ENCODE peak calls at places on chromosomes 13 and 19, in five cellular contexts. One of them, this sample, is unnamed.

GRCh38 chr13:104436555-104436954 is 1370.3 kb upstream of the SLC10A2 start:
- DNase-seq in uterus: no peak
- DNase-seq in breast epithelium: no peak
- DNase-seq in thoracic aorta: no peak
- DNase-seq in pancreas: no peak
- DNase-seq in this sample: no peak

GRCh38 chr13:30884543-30884942 is 21.5 kb upstream of the MEDAG start:
- DNase-seq in pancreas: no peak
- DNase-seq in breast epithelium: no peak
- DNase-seq in uterus: no peak
- DNase-seq in thoracic aorta: no peak
- DNase-seq in this sample: no peak

GRCh38 chr13:104525467-104525866 is 1459.2 kb upstream of the SLC10A2 start:
- DNase-seq in breast epithelium: no peak
- DNase-seq in thoracic aorta: no peak
- DNase-seq in pancreas: no peak
- DNase-seq in uterus: no peak
- DNase-seq in this sample: no peak

GRCh38 chr13:64992314-64992713 is 2237.8 kb downstream of the PCDH9 start:
- DNase-seq in breast epithelium: no peak
- DNase-seq in uterus: no peak
- DNase-seq in pancreas: no peak
- DNase-seq in thoracic aorta: no peak
- DNase-seq in this sample: no peak

GRCh38 chr13:112467236-112467635 is 91.1 kb downstream of the SPACA7 start:
- DNase-seq in uterus: no peak
- DNase-seq in breast epithelium: no peak
- DNase-seq in thoracic aorta: no peak
- DNase-seq in pancreas: no peak
- DNase-seq in this sample: no peak

GRCh38 chr13:113179374-113180230 is 21.2 kb downstream of the PROZ start:
- DNase-seq in breast epithelium: no peak
- DNase-seq in pancreas: no peak
- DNase-seq in thoracic aorta: no peak
- DNase-seq in uterus: no peak
- DNase-seq in this sample: no peak

GRCh38 chr13:31198524-31198923 is 1.3 kb upstream of the B3GLCT start:
- DNase-seq in breast epithelium: no peak
- DNase-seq in pancreas: no peak
- DNase-seq in uterus: no peak
- DNase-seq in thoracic aorta: no peak
- DNase-seq in this sample: no peak

GRCh38 chr13:24251525-24251924 is 57.9 kb upstream of the C1QTNF9 start:
- DNase-seq in pancreas: no peak
- DNase-seq in uterus: no peak
- DNase-seq in thoracic aorta: no peak
- DNase-seq in breast epithelium: no peak
- DNase-seq in this sample: no peak

GRCh38 chr13:29978211-29978610 is 127.8 kb upstream of the UBL3 start:
- DNase-seq in thoracic aorta: no peak
- DNase-seq in uterus: no peak
- DNase-seq in breast epithelium: no peak
- DNase-seq in pancreas: no peak
- DNase-seq in this sample: no peak

GRCh38 chr19:1875646-1876493 is 9.4 kb downstream of the ABHD17A start:
- DNase-seq in uterus: peak
- DNase-seq in breast epithelium: peak
- DNase-seq in thoracic aorta: peak
- DNase-seq in pancreas: peak
- DNase-seq in this sample: peak

GRCh38 chr13:47499358-47500150 is 501.5 kb downstream of the SUCLA2 start:
- DNase-seq in pancreas: no peak
- DNase-seq in uterus: no peak
- DNase-seq in thoracic aorta: no peak
- DNase-seq in breast epithelium: no peak
- DNase-seq in this sample: no peak

GRCh38 chr19:46861691-46862503 is 1.1 kb downstream of the ARHGAP35 start:
- DNase-seq in thoracic aorta: no peak
- DNase-seq in pancreas: no peak
- DNase-seq in uterus: no peak
- DNase-seq in breast epithelium: no peak
- DNase-seq in this sample: no peak

GRCh38 chr13:29162638-29163037 is 342.5 kb downstream of the MTUS2 start:
- DNase-seq in uterus: no peak
- DNase-seq in breast epithelium: no peak
- DNase-seq in pancreas: no peak
- DNase-seq in thoracic aorta: no peak
- DNase-seq in this sample: no peak

GRCh38 chr13:47080616-47081015 is 183.8 kb upstream of the HTR2A start:
- DNase-seq in pancreas: no peak
- DNase-seq in thoracic aorta: no peak
- DNase-seq in breast epithelium: no peak
- DNase-seq in uterus: no peak
- DNase-seq in this sample: no peak

GRCh38 chr13:69619651-69620050 is 488.0 kb upstream of the ATXN8OS start:
- DNase-seq in uterus: no peak
- DNase-seq in pancreas: no peak
- DNase-seq in thoracic aorta: no peak
- DNase-seq in breast epithelium: no peak
- DNase-seq in this sample: no peak

GRCh38 chr13:111418101-111418500 is 97.7 kb downstream of the TEX29 start:
- DNase-seq in uterus: no peak
- DNase-seq in breast epithelium: no peak
- DNase-seq in pancreas: no peak
- DNase-seq in thoracic aorta: no peak
- DNase-seq in this sample: peak

GRCh38 chr19:27776020-27776419 is 1436.9 kb downstream of the UQCRFS1 start:
- DNase-seq in thoracic aorta: no peak
- DNase-seq in breast epithelium: no peak
- DNase-seq in pancreas: no peak
- DNase-seq in uterus: no peak
- DNase-seq in this sample: no peak

GRCh38 chr19:38898788-38899446 is 501 bp downstream of the SIRT2 start:
- DNase-seq in breast epithelium: no peak
- DNase-seq in uterus: no peak
- DNase-seq in pancreas: peak
- DNase-seq in thoracic aorta: no peak
- DNase-seq in this sample: peak

GRCh38 chr13:36606060-36606459 is 67.8 kb upstream of the SERTM1 start:
- DNase-seq in thoracic aorta: no peak
- DNase-seq in uterus: no peak
- DNase-seq in pancreas: no peak
- DNase-seq in breast epithelium: no peak
- DNase-seq in this sample: no peak

GRCh38 chr19:46951236-46951986 is 68.2 kb upstream of the NPAS1 start:
- DNase-seq in pancreas: no peak
- DNase-seq in uterus: no peak
- DNase-seq in breast epithelium: no peak
- DNase-seq in thoracic aorta: no peak
- DNase-seq in this sample: peak

GRCh38 chr13:100019780-100020356 is 38.3 kb downstream of the ZIC2 start:
- DNase-seq in breast epithelium: no peak
- DNase-seq in pancreas: no peak
- DNase-seq in uterus: no peak
- DNase-seq in thoracic aorta: no peak
- DNase-seq in this sample: no peak

DNA sequence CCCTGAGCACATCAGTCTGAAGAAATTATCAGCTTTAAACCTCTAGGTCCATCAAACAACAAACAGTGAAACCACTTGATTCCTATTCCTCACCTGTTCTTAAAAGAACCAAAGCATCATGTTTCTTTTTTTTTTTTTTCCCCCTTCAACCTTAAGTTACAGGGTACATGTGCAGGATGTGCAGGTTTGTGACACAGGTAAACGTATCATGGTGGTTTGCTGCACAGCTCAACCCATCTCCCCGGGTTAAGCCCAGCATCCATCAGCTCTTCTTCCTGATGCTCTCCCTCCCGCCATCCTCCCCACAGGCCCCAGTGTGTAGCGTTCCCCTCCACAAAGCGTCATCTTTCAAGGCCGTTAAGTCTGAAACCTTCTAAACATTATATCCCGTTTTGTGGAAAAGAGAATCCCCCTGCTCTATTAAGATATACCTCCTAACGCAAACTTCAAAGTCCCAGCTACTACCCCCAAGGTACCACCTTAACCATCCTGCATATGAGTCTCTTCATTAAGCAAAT is 10.9 kb downstream of the USP12 start:
- DNase-seq in pancreas: no peak
- DNase-seq in thoracic aorta: no peak
- DNase-seq in uterus: no peak
- DNase-seq in breast epithelium: no peak
- DNase-seq in this sample: no peak
- H3K27ac ChIP-seq in pancreas: no peak
- H3K27ac ChIP-seq in thoracic aorta: no peak
- H3K27ac ChIP-seq in uterus: no peak
- H3K27ac ChIP-seq in breast epithelium: no peak
- H3K27ac ChIP-seq in this sample: no peak

DNA sequence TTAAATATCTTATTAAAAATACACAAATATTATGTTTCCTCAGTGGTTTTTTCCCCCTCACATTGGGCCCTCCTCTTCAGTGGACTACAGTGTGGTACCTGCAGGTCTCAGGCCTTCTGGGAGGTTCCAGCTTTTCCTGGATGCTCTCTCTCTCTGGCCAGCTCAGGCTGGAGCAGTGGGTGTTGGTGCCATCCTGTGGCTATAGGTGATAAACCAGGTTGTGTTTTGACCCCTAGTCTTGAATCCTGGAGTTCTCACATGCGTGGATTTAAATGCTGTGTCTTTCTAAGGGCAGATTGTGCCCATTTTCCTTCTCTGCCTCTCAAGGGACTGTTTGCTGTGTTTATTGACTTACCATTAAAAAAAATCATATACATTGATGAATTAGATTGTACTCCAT is 41.2 kb upstream of the ZNF527 start:
- DNase-seq in uterus: no peak
- DNase-seq in pancreas: no peak
- DNase-seq in thoracic aorta: no peak
- DNase-seq in breast epithelium: no peak
- DNase-seq in this sample: no peak
- TF ChIP-seq CTCF in uterus: no peak
- TF ChIP-seq CTCF in pancreas: no peak
- TF ChIP-seq CTCF in thoracic aorta: no peak
- TF ChIP-seq CTCF in breast epithelium: peak
- TF ChIP-seq CTCF in this sample: no peak

GRCh38 chr19:12984143-12984627 is 11.1 kb upstream of the NFIX start:
- DNase-seq in thoracic aorta: no peak
- DNase-seq in uterus: no peak
- DNase-seq in pancreas: no peak
- DNase-seq in breast epithelium: no peak
- DNase-seq in this sample: no peak

GRCh38 chr19:12984683-12985048 is 10.6 kb upstream of the NFIX start:
- DNase-seq in pancreas: no peak
- DNase-seq in thoracic aorta: no peak
- DNase-seq in breast epithelium: no peak
- DNase-seq in uterus: no peak
- DNase-seq in this sample: no peak

GRCh38 chr19:12983561-12984142 is 11.6 kb upstream of the NFIX start:
- DNase-seq in pancreas: peak
- DNase-seq in uterus: peak
- DNase-seq in breast epithelium: peak
- DNase-seq in thoracic aorta: no peak
- DNase-seq in this sample: peak

GRCh38 chr19:12986726-12987125 is 8.5 kb upstream of the NFIX start:
- DNase-seq in uterus: no peak
- DNase-seq in pancreas: no peak
- DNase-seq in breast epithelium: no peak
- DNase-seq in thoracic aorta: no peak
- DNase-seq in this sample: no peak

DNA sequence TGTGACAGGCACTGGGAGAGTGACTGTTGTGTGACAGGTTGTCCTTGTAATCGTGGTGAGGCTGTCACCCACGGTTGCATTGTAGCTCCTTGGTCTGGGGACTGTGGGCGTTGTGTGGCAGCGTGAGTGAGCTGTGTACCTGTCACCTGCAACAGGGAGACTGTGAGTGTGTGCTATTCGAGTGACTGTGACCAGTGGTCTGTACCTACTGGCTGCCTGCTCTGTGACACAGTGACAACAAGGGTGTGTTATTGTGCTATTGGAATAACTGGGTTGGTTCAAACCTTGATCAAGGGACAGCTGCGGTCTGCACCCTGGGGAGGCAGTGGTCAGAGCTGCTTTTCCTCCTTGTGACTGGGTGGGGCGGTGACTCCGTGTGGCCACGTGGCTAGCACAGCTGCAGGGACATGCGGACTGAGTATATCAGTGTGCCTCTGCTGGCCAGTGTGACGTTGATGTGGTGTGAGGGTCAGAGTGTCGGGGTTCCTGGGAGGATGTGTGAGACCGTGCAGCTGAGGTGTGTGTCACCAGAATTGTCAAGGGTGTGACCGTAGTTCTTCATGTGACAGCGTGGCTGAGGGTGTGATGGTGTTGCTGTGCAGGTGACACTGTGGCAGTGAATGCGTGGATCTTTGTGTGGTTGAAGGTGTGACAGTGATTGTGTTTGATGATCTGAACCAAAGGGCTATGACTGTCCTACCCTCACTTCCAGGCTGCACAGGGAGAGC is 10.1 kb upstream of the NFIX start:
- DNase-seq in breast epithelium: no peak
- DNase-seq in uterus: no peak
- DNase-seq in thoracic aorta: no peak
- DNase-seq in pancreas: no peak
- DNase-seq in this sample: peak
- H3K27ac ChIP-seq in breast epithelium: peak
- H3K27ac ChIP-seq in uterus: no peak
- H3K27ac ChIP-seq in thoracic aorta: no peak
- H3K27ac ChIP-seq in pancreas: no peak
- H3K27ac ChIP-seq in this sample: peak

GRCh38 chr19:50894478-50895356 is 16.5 kb downstream of the KLK4 start:
- DNase-seq in breast epithelium: no peak
- DNase-seq in thoracic aorta: no peak
- DNase-seq in uterus: no peak
- DNase-seq in pancreas: no peak
- DNase-seq in this sample: no peak

GRCh38 chr19:50890422-50891252 is 17.4 kb downstream of the KLK2 start:
- DNase-seq in pancreas: no peak
- DNase-seq in breast epithelium: no peak
- DNase-seq in thoracic aorta: no peak
- DNase-seq in uterus: no peak
- DNase-seq in this sample: no peak

GRCh38 chr19:50891253-50891625 is 18.0 kb downstream of the KLK2 start:
- DNase-seq in uterus: no peak
- DNase-seq in pancreas: no peak
- DNase-seq in breast epithelium: no peak
- DNase-seq in thoracic aorta: no peak
- DNase-seq in this sample: no peak

GRCh38 chr19:50896591-50897190 is 14.5 kb downstream of the KLK4 start:
- DNase-seq in pancreas: no peak
- DNase-seq in uterus: no peak
- DNase-seq in breast epithelium: no peak
- DNase-seq in thoracic aorta: no peak
- DNase-seq in this sample: no peak

GRCh38 chr19:50893047-50893737 is 18.0 kb downstream of the KLK4 start:
- DNase-seq in thoracic aorta: no peak
- DNase-seq in pancreas: no peak
- DNase-seq in breast epithelium: no peak
- DNase-seq in uterus: no peak
- DNase-seq in this sample: no peak
- TF ChIP-seq CTCF in thoracic aorta: no peak
- TF ChIP-seq CTCF in pancreas: no peak
- TF ChIP-seq CTCF in breast epithelium: no peak
- TF ChIP-seq CTCF in uterus: no peak
- TF ChIP-seq CTCF in this sample: no peak